ENCODE peak calls at places on chromosomes 5 and 9, in eight cellular contexts. U is OCI-LY7, X is mucosa of descending colon, R is lower lobe of right lung, B is fibroblast of lung, Y is H9, Q is mesenchymal stem cell, M is adrenal gland. D is an unnamed sample. For H3K4me1, the result is how much of the 10 kb centered on the place peaks cover.

GRCh38 chr9:105132576-105132975 is 111.9 kb upstream of the SLC44A1 start:
- DNase-seq in M (peak), U (no peak), B (peak), R (no peak), X (no peak), Q (peak), Y (no peak), D (peak)

GRCh38 chr5:71882826-71883744 is 164.0 kb downstream of the CARTPT start:
- DNase-seq in Y (no peak), U (no peak), M (no peak), X (no peak), R (no peak), B (no peak), Q (peak), D (peak)

GRCh38 chr9:117278656-117279055 is 136.2 kb downstream of the ASTN2 start:
- DNase-seq in Q (no peak), U (no peak), Y (no peak), B (no peak), R (no peak), M (no peak), X (no peak), D (no peak)

GRCh38 chr9:5879419-5880181 is 11.1 kb upstream of the MLANA start:
- DNase-seq in X (no peak), R (no peak), B (peak), M (peak), Y (no peak), Q (peak), U (no peak), D (peak)

GRCh38 chr5:152077-152476 is 39.2 kb upstream of the LRRC14B start:
- DNase-seq in R (no peak), U (no peak), M (no peak), B (no peak), Y (no peak), Q (no peak), X (no peak), D (no peak)

GRCh38 chr5:111859031-111859430 is 102.0 kb upstream of the NREP start:
- DNase-seq in M (no peak), R (no peak), Y (no peak), B (peak), X (no peak), U (no peak), Q (no peak), D (no peak)

GRCh38 chr5:113489299-113489698 is 1.0 kb upstream of the MCC start:
- DNase-seq in R (no peak), X (no peak), M (peak), Y (no peak), Q (peak), U (no peak), B (peak), D (peak)

GRCh38 chr5:84273517-84273883 is 111.2 kb downstream of the EDIL3 start:
- DNase-seq in R (no peak), M (no peak), U (no peak), Y (no peak), Q (no peak), X (no peak), B (no peak), D (no peak)

GRCh38 chr9:124721109-124721850 is 49.8 kb downstream of the NR6A1 start:
- DNase-seq in R (no peak), U (no peak), M (peak), X (no peak), B (no peak), Q (peak), Y (no peak), D (peak)

GRCh38 chr5:150266807-150267408 is 22.7 kb downstream of the CAMK2A start:
- DNase-seq in R (no peak), M (no peak), U (no peak), Q (no peak), X (no peak), Y (no peak), B (no peak), D (no peak)

GRCh38 chr5:103060414-103060954 is 59.5 kb downstream of the GIN1 start:
- DNase-seq in B (no peak), Q (no peak), Y (no peak), R (no peak), X (no peak), M (no peak), U (no peak), D (no peak)

GRCh38 chr5:179986328-179986727 is 78.6 kb upstream of the TBC1D9B start:
- DNase-seq in B (peak), M (no peak), U (no peak), Y (no peak), X (no peak), R (no peak), Q (no peak), D (no peak)

GRCh38 chr5:174397206-174397605 is 327.2 kb upstream of the MSX2 start:
- DNase-seq in R (no peak), M (no peak), Q (no peak), Y (no peak), B (no peak), U (no peak), X (no peak), D (no peak)

GRCh38 chr9:92715488-92716231 is 45.7 kb upstream of the IPPK start:
- DNase-seq in M (peak), X (peak), Y (no peak), U (no peak), R (no peak), B (no peak), Q (no peak), D (no peak)

GRCh38 chr9:122821278-122821952 is 7.0 kb downstream of the PDCL start:
- DNase-seq in B (peak), Y (no peak), U (no peak), Q (peak), M (peak), R (peak), X (no peak), D (no peak)

GRCh38 chr5:10854526-10855277 is 93.7 kb upstream of the DAP start:
- DNase-seq in U (no peak), Q (peak), B (no peak), Y (no peak), R (peak), M (no peak), X (no peak), D (no peak)

GRCh38 chr5:41778410-41778809 is 91.8 kb downstream of the OXCT1 start:
- DNase-seq in Q (no peak), Y (no peak), B (no peak), R (no peak), X (no peak), U (no peak), M (no peak), D (no peak)

GRCh38 chr9:122340161-122340560 is 30.7 kb upstream of the PTGS1 start:
- DNase-seq in Y (no peak), M (no peak), B (no peak), U (no peak), Q (no peak), X (no peak), R (no peak), D (no peak)

GRCh38 chr5:172528440-172528839 is 74.1 kb upstream of the SH3PXD2B start:
- DNase-seq in B (no peak), U (no peak), R (no peak), M (no peak), Q (no peak), Y (peak), X (no peak), D (peak)

GRCh38 chr9:16152276-16153065 is 599.6 kb downstream of the CCDC171 start:
- DNase-seq in Y (no peak), U (no peak), B (no peak), Q (no peak), R (no peak), M (no peak), X (no peak), D (no peak)

GRCh38 chr9:82488319-82488701 is 499.7 kb downstream of the SPATA31D1 start:
- DNase-seq in U (no peak), Y (no peak), B (no peak), Q (no peak), R (no peak), X (no peak), M (no peak), D (no peak)

GRCh38 chr9:99031319-99031718 is 73.6 kb upstream of the TGFBR1 start:
- DNase-seq in Q (no peak), U (no peak), R (no peak), X (no peak), M (no peak), B (no peak), Y (no peak), D (no peak)

GRCh38 chr5:142861011-142861410 is 90.8 kb downstream of the ARHGAP26 start:
- DNase-seq in U (no peak), R (no peak), X (no peak), Q (no peak), B (no peak), M (no peak), Y (no peak), D (no peak)

GRCh38 chr9:127318651-127319167 is 54.1 kb downstream of the GARNL3 start:
- DNase-seq in Y (no peak), B (no peak), X (no peak), R (no peak), Q (peak), M (no peak), U (no peak), D (peak)

GRCh38 chr5:7261049-7261448 is 134.9 kb upstream of the ADCY2 start:
- DNase-seq in Q (peak), Y (peak), R (no peak), M (peak), U (peak), X (no peak), B (peak), D (peak)

GRCh38 chr5:109924708-109925107 is 235.0 kb downstream of the MAN2A1 start:
- DNase-seq in R (no peak), M (no peak), U (no peak), Y (no peak), B (no peak), Q (no peak), X (no peak), D (no peak)

GRCh38 chr9:123058834-123059233 is 25.4 kb downstream of the GPR21 start:
- DNase-seq in U (no peak), Q (peak), M (no peak), B (peak), X (no peak), Y (no peak), R (no peak), D (no peak)

GRCh38 chr9:123063172-123063508 is 29.7 kb downstream of the GPR21 start:
- DNase-seq in X (no peak), Y (no peak), U (no peak), R (no peak), Q (peak), B (peak), M (no peak), D (no peak)

GRCh38 chr5:126186210-126186609 is 237.0 kb upstream of the GRAMD2B start:
- DNase-seq in U (no peak), B (no peak), M (no peak), Y (no peak), Q (peak), X (no peak), R (no peak), D (no peak)

GRCh38 chr5:83914199-83914598 is 193.5 kb upstream of the HAPLN1 start:
- DNase-seq in B (no peak), M (no peak), Q (peak), R (no peak), X (no peak), U (no peak), Y (no peak), D (no peak)

GRCh38 chr5:132477784-132478497 is 12.6 kb downstream of the IRF1 start:
- DNase-seq in B (no peak), U (no peak), R (no peak), Y (no peak), X (peak), Q (no peak), M (no peak), D (no peak)

GRCh38 chr5:1110260-1110929 is 1.5 kb downstream of the SLC12A7 start:
- DNase-seq in Y (no peak), X (peak), U (no peak), M (peak), B (no peak), R (no peak), Q (no peak), D (no peak)

GRCh38 chr9:754150-754931 is 87.2 kb upstream of the DMRT1 start:
- DNase-seq in U (no peak), X (no peak), M (no peak), Q (no peak), R (no peak), B (no peak), Y (no peak), D (no peak)

GRCh38 chr9:14770592-14770991 is 48.1 kb upstream of the CER1 start:
- DNase-seq in Q (no peak), B (no peak), M (no peak), R (no peak), Y (no peak), U (no peak), X (no peak), D (no peak)

GRCh38 chr5:93382188-93382587 is 198.8 kb downstream of the NR2F1-AS1 start:
- DNase-seq in Q (no peak), Y (no peak), X (no peak), U (no peak), R (no peak), M (no peak), B (no peak), D (no peak)

GRCh38 chr9:121322037-121322736 is 47.9 kb downstream of the STOM start:
- DNase-seq in Y (no peak), R (no peak), U (no peak), Q (peak), X (no peak), B (peak), M (no peak), D (peak)

GRCh38 chr9:4832786-4833579 is 40.2 kb downstream of the RCL1 start:
- DNase-seq in M (peak), X (no peak), Q (peak), Y (no peak), R (no peak), U (no peak), B (peak), D (peak)

GRCh38 chr5:180370861-180371641 is 17.9 kb upstream of the GFPT2 start:
- DNase-seq in R (no peak), Y (peak), M (no peak), X (no peak), U (no peak), Q (no peak), B (no peak), D (no peak)

GRCh38 chr9:26744362-26744965 is 148.1 kb downstream of the CAAP1 start:
- DNase-seq in U (peak), Q (peak), M (no peak), X (no peak), Y (no peak), B (peak), R (no peak), D (no peak)

DNA sequence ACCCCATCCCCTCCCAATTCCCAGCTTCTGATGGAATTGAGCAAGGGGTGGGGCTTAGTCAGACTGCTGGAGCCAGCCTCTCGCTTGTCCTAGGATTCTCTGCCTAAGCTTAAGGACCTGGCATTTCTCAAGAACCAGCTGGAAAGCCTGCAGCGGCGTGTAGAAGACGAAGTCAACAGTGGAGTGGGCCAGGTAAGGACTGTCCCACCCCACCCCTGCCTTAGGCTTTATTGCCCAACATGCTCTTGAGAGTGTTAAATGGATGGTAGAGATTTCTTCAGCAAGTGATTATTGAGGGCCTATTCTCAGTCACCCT is 1.1 kb downstream of the SLC35A4 start:
- DNase-seq in X (no peak), B (no peak), Q (peak), R (peak), Y (no peak), U (no peak), M (no peak), D (no peak)
- H3K4me1 ChIP-seq in X (under half), B (under half), Q (under half), R (half or more), Y (under half), U (under half), M (under half), D (under half)

GRCh38 chr5:117859161-117859560 is 1129.2 kb downstream of the DTWD2 start:
- DNase-seq in B (no peak), U (peak), R (no peak), M (no peak), Q (no peak), Y (no peak), X (no peak), D (no peak)
- H3K4me1 ChIP-seq in B (under half), U (under half), R (under half), M (under half), Q (under half), Y (under half), X (under half), D (under half)

GRCh38 chr5:157275403-157275802 is 9.5 kb downstream of the CYFIP2 start:
- DNase-seq in U (no peak), M (no peak), B (no peak), Y (no peak), R (no peak), X (no peak), Q (no peak), D (no peak)
- H3K4me1 ChIP-seq in U (half or more), M (under half), B (under half), Y (under half), R (under half), X (under half), Q (under half), D (under half)

GRCh38 chr5:38553001-38553521 is 3.4 kb downstream of the LIFR start:
- DNase-seq in M (no peak), Y (no peak), Q (no peak), X (no peak), B (no peak), R (no peak), U (no peak), D (no peak)

GRCh38 chr5:38556115-38556598 is 289 bp downstream of the LIFR start:
- DNase-seq in X (peak), Q (no peak), U (no peak), M (no peak), Y (no peak), B (no peak), R (no peak), D (peak)

GRCh38 chr5:38556599-38557308 is at the start of gene LIFR:
- DNase-seq in R (peak), M (peak), X (peak), Y (peak), Q (peak), B (peak), U (no peak), D (peak)

GRCh38 chr5:38555354-38556114 is 912 bp downstream of the LIFR start:
- DNase-seq in X (no peak), R (no peak), M (no peak), Q (no peak), Y (no peak), U (no peak), B (no peak), D (no peak)

DNA sequence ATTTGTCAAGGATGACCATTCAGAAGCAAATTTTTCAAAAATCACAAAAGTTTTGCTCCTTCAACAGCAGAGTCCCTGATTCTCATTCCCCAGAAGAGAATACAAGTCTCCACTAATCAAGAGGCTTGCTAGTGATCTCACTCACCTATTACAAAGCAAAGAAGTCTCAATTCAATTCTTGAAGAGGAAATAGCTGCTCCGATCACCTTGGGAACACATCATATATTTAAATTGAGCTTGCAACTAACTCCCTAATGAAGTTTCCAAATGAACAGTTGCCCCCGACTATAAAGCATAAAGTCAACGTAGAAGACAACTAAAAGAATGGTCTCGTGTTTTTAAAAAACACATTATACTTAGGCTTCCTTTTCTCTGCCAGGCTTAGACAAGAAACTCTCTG is 1.6 kb downstream of the LIFR start:
- DNase-seq in B (no peak), Q (no peak), M (no peak), R (no peak), Y (no peak), X (no peak), U (no peak), D (no peak)
- H3K4me1 ChIP-seq in B (under half), Q (under half), M (under half), R (under half), Y (under half), X (under half), U (under half), D (under half)

GRCh38 chr9:128913048-128913900 is 7.5 kb upstream of the PHYHD1 start:
- DNase-seq in U (no peak), Y (no peak), R (peak), B (no peak), Q (no peak), M (no peak), X (no peak), D (peak)

GRCh38 chr9:128916745-128917144 is 4.0 kb upstream of the PHYHD1 start:
- DNase-seq in R (no peak), U (no peak), M (no peak), Y (no peak), X (no peak), Q (no peak), B (no peak), D (no peak)

GRCh38 chr9:128916204-128916603 is 4.6 kb upstream of the PHYHD1 start:
- DNase-seq in X (no peak), U (no peak), Q (no peak), M (no peak), B (no peak), Y (no peak), R (peak), D (no peak)

GRCh38 chr9:128912270-128912853 is 8.4 kb upstream of the PHYHD1 start:
- DNase-seq in Q (peak), Y (peak), U (no peak), B (peak), R (peak), M (no peak), X (no peak), D (peak)

DNA sequence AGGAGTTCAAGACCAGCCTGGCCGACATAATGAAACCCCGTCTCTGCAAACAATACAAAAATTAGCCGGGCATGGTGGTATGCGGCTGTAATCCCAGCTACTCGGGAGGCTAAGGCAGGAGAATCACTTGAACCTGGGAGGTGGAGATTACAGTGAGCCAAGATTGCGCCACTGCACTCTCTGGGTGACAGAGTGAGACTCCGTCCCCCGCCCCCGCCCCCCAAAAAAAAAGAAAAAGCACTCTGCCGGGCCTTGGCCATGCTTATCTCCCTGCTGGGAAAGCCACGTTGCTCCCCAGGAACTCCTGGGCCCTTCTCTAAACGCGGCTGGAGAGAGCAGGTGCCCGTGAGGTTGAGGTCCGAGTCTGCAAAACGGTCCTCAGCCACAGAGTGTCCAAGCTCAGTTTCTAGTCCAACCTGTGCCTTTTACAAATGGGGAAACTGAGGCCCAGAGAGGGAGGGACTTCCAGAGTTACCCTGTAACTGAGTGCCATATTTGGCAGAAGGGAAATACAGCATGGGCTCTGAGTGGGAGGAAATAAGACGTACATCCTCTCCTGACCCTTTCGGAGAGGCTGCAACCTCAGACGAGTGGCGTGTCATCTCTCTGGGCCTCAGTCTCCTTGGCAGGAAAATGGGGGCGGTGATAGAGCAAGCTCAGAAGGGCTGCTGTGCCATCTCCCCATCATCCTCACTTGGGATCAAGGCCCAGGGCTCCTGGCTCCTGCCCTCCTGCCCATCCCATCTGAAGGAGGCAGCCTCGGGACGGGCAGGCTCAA is 6.6 kb upstream of the PHYHD1 start:
- DNase-seq in Y (no peak), B (no peak), M (no peak), U (no peak), Q (no peak), R (peak), X (no peak), D (no peak)
- H3K4me1 ChIP-seq in Y (under half), B (under half), M (under half), U (under half), Q (under half), R (half or more), X (under half), D (half or more)

GRCh38 chr9:136014928-136015633 is 53.9 kb upstream of the UBAC1 start:
- DNase-seq in R (peak), M (peak), B (no peak), U (no peak), Y (no peak), Q (no peak), X (peak), D (no peak)
- H3K4me1 ChIP-seq in R (half or more), M (under half), B (under half), U (half or more), Y (under half), Q (under half), X (under half), D (under half)